ENCODE peak calls at places on chromosomes 12 and 14, in eight cellular contexts. Z is left ventricle myocardium inferior; L is CD4-positive, alpha-beta T cell; S is choroid plexus epithelial cell; J is type B pancreatic cell; I is GM13977; G is GM10248; X is endodermal cell. F is an unnamed sample.

GRCh38 chr12:43282106-43282505 is 269.9 kb downstream of the ADAMTS20 start:
- DNase-seq in J (no peak), Z (no peak), L (no peak), X (no peak), I (no peak), G (no peak), S (peak; percentile 80), F (no peak)

GRCh38 chr12:96238336-96239031 is 44.3 kb downstream of the ELK3 start:
- DNase-seq in Z (peak; percentile 28), S (no peak), L (no peak), G (no peak), I (no peak), X (peak; percentile 42), J (no peak), F (no peak)

GRCh38 chr14:31770271-31770670 is 209.1 kb downstream of the NUBPL start:
- DNase-seq in L (no peak), X (no peak), J (no peak), I (no peak), S (peak; percentile 46), G (no peak), Z (no peak), F (no peak)

GRCh38 chr14:58640959-58641358 is 3.2 kb downstream of the DACT1 start:
- DNase-seq in X (no peak), Z (no peak), G (no peak), J (no peak), I (no peak), L (no peak), S (no peak), F (no peak)

GRCh38 chr12:100545092-100545491 is 28.4 kb upstream of the GAS2L3 start:
- DNase-seq in S (peak; percentile 14), L (no peak), J (no peak), I (no peak), G (no peak), Z (no peak), X (no peak), F (no peak)

GRCh38 chr12:28479683-28480082 is 289.4 kb downstream of the CCDC91 start:
- DNase-seq in J (no peak), S (no peak), L (no peak), I (no peak), X (no peak), G (no peak), Z (no peak), F (no peak)

GRCh38 chr12:130949806-130950205 is 3.9 kb upstream of the ADGRD1 start:
- DNase-seq in I (no peak), X (peak; percentile 32), Z (no peak), L (no peak), G (no peak), S (no peak), J (no peak), F (no peak)

GRCh38 chr14:103880334-103880985 is 33.1 kb upstream of the PPP1R13B start:
- DNase-seq in X (no peak), J (no peak), G (no peak), S (peak; percentile 66), L (peak; percentile 11), I (no peak), Z (peak; percentile 83), F (no peak)

GRCh38 chr12:48681738-48682532 is at the start of gene KANSL2:
- DNase-seq in J (peak; percentile 96), I (peak; percentile 98), L (peak; percentile 95), Z (peak; percentile 98), X (peak; percentile 100), G (peak; percentile 99), S (peak; percentile 99), F (peak; percentile 96)
- TF ChIP-seq CTCF in J (no peak), I (no peak), L (no peak), Z (no peak), X (no peak), G (no peak), S (no peak), F (no peak)

GRCh38 chr14:63544641-63545234 is 1.6 kb upstream of the PPP2R5E start:
- DNase-seq in Z (no peak), J (no peak), L (no peak), I (no peak), G (no peak), S (peak; percentile 67), X (no peak), F (no peak)
- TF ChIP-seq CTCF in Z (peak; percentile 63), J (peak; percentile 33), L (no peak), I (peak; percentile 40), G (peak; percentile 54), S (peak; percentile 81), X (peak; percentile 53), F (peak; percentile 34)

DNA sequence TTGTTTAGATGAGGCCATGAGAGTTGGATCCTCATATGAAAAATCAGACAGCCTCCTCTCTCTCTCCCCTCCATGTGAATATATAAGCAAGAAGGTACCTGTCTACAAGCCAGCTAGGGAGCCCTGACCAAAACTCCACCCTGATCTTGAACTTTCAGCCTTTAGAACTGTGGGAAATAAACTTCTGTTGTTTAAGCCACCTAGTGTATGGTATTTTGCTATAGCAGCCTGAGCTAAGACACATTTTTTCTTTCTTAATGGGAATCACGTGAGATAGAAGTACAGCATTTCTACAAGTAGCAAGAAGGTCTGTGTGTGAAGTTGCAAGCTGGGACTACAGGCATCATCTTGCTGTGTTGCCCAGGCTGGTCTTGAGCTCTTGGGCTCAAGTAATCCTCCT is 16.3 kb upstream of the ABHD12B start:
- DNase-seq in S (peak; percentile 62), J (no peak), G (no peak), X (no peak), I (no peak), L (no peak), Z (no peak), F (no peak)
- TF ChIP-seq CTCF in S (peak; percentile 31), J (no peak), G (no peak), X (peak; percentile 42), I (no peak), L (no peak), Z (no peak), F (no peak)

DNA sequence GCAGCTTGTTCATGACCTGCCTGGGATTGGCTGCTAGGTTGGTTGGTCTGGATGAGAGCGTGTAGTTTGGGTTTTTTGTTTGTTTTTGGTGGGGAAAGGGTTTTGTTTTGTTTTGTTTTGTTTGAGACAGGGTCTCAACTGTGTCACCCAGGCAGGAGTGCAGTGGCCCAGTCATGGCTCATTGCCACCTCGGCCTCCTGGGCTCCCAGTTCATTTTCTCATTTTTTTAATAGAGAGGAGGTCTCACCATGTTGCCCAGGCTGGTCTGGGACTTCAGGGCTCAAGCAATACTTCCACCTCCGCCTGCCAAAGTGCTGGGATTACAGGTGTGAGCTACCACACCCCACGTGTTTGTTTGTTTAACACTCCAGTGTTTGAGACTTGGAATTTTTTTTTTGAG is 3.8 kb downstream of the DYNC1H1 start:
- DNase-seq in Z (no peak), S (no peak), I (no peak), J (no peak), X (no peak), G (no peak), L (no peak), F (no peak)
- TF ChIP-seq CTCF in Z (no peak), S (no peak), I (no peak), J (no peak), X (no peak), G (no peak), L (no peak), F (no peak)

GRCh38 chr12:6070472-6071257 is 53.8 kb downstream of the VWF start:
- DNase-seq in I (no peak), S (no peak), X (peak; percentile 85), J (no peak), Z (no peak), L (no peak), G (no peak), F (no peak)

GRCh38 chr12:6073426-6073825 is 51.0 kb downstream of the VWF start:
- DNase-seq in Z (no peak), J (no peak), L (no peak), X (no peak), G (no peak), I (no peak), S (no peak), F (no peak)

GRCh38 chr12:6074394-6074793 is 50.1 kb downstream of the VWF start:
- DNase-seq in I (no peak), J (no peak), Z (peak; percentile 8), S (peak; percentile 46), G (no peak), X (no peak), L (no peak), F (no peak)

GRCh38 chr12:6069452-6070093 is 54.9 kb downstream of the VWF start:
- DNase-seq in X (no peak), S (peak; percentile 95), G (no peak), Z (no peak), J (no peak), L (peak; percentile 10), I (no peak), F (no peak)

GRCh38 chr12:6072302-6072752 is 52.1 kb downstream of the VWF start:
- DNase-seq in G (no peak), S (peak; percentile 91), L (no peak), I (no peak), Z (no peak), X (no peak), J (no peak), F (no peak)
- TF ChIP-seq CTCF in G (no peak), S (peak; percentile 67), L (no peak), I (no peak), Z (peak; percentile 39), X (peak; percentile 26), J (no peak), F (no peak)

DNA sequence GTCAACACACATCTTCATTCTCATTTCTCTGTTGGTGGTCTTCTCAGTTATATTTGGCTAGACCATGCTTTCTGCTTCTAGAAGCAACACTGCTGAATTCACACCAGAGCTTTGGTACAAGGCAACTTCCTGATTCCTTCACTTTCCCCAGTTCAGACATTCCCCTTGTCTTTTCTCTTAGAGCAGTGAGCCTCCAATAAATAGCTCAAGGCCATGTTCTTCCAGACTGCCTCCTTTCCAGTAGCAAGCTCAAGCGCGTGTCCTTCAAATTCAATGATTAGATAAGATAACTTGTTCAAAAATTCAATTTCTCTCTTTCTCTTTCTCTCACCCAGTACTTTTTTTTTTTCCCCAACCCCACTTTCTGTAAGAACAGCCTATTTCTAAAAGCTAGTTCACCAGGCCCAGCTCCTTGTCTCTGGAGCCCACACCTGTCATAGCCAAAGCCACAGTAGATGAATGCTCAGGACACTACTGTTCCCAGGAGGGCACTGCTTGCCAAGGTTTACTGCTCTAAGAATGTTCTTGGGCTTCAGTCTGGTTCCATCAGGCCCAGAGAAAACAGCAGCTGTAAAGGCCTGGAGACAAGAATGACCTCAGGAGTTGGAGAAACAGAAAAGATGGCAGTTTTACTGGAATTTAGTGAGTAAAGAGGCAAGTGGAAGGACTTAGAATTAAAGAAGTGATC is 17.7 kb downstream of the TBK1 start:
- DNase-seq in J (no peak), S (no peak), X (no peak), L (no peak), I (no peak), G (no peak), Z (no peak), F (no peak)
- TF ChIP-seq CTCF in J (no peak), S (no peak), X (no peak), L (no peak), I (no peak), G (no peak), Z (no peak), F (no peak)

DNA sequence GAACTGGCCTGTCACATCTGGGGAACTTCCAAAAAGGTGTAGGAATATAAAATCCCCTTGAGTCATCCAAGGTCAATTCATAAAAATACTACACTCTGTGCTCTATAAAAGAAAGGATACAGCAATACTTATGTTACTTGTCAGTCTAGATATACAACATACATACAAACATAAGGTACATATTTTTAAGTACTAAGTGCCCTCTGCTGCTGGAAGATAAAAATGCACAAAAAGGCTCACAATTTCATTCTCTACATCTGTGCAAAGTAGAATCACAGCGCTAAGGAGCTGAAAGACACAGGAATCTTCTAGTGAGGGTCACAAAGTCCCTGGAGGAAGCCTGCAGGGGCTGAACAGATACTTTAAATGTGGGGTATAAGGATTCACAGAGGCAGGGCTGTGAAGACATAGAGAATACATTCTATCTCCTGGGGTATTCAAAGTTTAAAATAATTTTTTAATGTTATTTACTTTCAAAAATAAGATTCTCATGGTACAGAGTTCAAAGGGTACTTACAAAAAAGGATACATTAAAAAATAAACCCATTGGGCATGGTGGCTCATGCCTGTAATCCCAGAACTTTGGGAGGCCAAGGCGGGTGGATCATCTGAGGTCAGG is 10.2 kb upstream of the GOLGA5 start:
- DNase-seq in X (no peak), Z (no peak), L (no peak), S (peak; percentile 86), J (no peak), I (peak; percentile 51), G (peak; percentile 54), F (no peak)
- TF ChIP-seq CTCF in X (peak; percentile 73), Z (peak; percentile 71), L (peak; percentile 77), S (peak; percentile 58), J (peak; percentile 76), I (peak; percentile 71), G (peak; percentile 71), F (peak; percentile 45)